ENCODE peak calls at places on chromosomes 4 and X, in five cellular contexts. Z is GM23338; U is RPMI8226; N is activated CD4-positive, alpha-beta T cell treated with anti-CD3 and anti-CD28 coated beads, Interleukin-2, amount 10 ng/mL, durations not matched to agents 7 days and 5 days; O is left lung. H is an unnamed sample.

GRCh38 chr4:152460488-152460887 is 75.4 kb downstream of the FBXW7 start:
- DNase-seq in Z (no peak), U (no peak), N (no peak), O (no peak), H (peak; percentile 91)

GRCh38 chr4:3827616-3828492 is 61.7 kb downstream of the ADRA2C start:
- DNase-seq in Z (no peak), U (peak; percentile 75), N (no peak), O (peak; percentile 88), H (peak; percentile 17)

GRCh38 chr4:147578057-147578476 is 39.1 kb upstream of the TMEM184C start:
- DNase-seq in Z (no peak), U (no peak), N (no peak), O (no peak), H (peak; percentile 97)

GRCh38 chr4:80475781-80476180 is 140.3 kb downstream of the CFAP299 start:
- DNase-seq in Z (no peak), U (no peak), N (no peak), O (no peak), H (no peak)

GRCh38 chr4:160685729-160686128 is 1478.1 kb downstream of the FSTL5 start:
- DNase-seq in Z (no peak), U (no peak), N (no peak), O (no peak), H (no peak)

GRCh38 chr4:142369141-142369540 is 477.0 kb downstream of the INPP4B start:
- DNase-seq in Z (no peak), U (no peak), N (no peak), O (no peak), H (no peak)

GRCh38 chr4:13396161-13396560 is 88.0 kb downstream of the RAB28 start:
- DNase-seq in Z (no peak), U (no peak), N (no peak), O (no peak), H (no peak)

GRCh38 chr4:158667651-158668198 is 4.0 kb downstream of the C4orf46 start:
- DNase-seq in Z (peak; percentile 59), U (no peak), N (peak; percentile 31), O (no peak), H (peak; percentile 52)

GRCh38 chr4:11424000-11424399 is 4.7 kb downstream of the HS3ST1 start:
- DNase-seq in Z (peak; percentile 81), U (peak; percentile 37), N (peak; percentile 40), O (no peak), H (no peak)

GRCh38 chr4:101229116-101229515 is 118.2 kb downstream of the PPP3CA start:
- DNase-seq in Z (no peak), U (no peak), N (no peak), O (no peak), H (peak; percentile 83)

GRCh38 chrX:151902813-151903591 is 9.7 kb upstream of the MAGEA4 start:
- DNase-seq in Z (no peak), U (no peak), N (no peak), O (no peak), H (peak; percentile 81)

H was measured in iris pigment epithelial cell.